ENCODE peak calls at places on chromosomes 11 and 22, in seven cellular contexts. One of them, this sample, is unnamed. For H3K79me2 and H3K4me1, the result is how much of the 10 kb centered on the place peaks cover.

GRCh38 chr11:69642549-69642912 is 1.6 kb downstream of the CCND1 start:
- DNase-seq in astrocyte: no peak
- DNase-seq in K562: peak
- DNase-seq in GM23248: peak
- DNase-seq in fibroblast of lung: no peak
- DNase-seq in neural progenitor cell: peak
- DNase-seq in H9: peak
- DNase-seq in this sample: no peak

GRCh38 chr11:8759634-8760033 is 77.0 kb downstream of the RPL27A start:
- DNase-seq in neural progenitor cell: no peak
- DNase-seq in H9: no peak
- DNase-seq in astrocyte: no peak
- DNase-seq in fibroblast of lung: no peak
- DNase-seq in GM23248: no peak
- DNase-seq in K562: no peak
- DNase-seq in this sample: no peak

GRCh38 chr11:101446726-101447125 is 137.1 kb downstream of the TRPC6 start:
- DNase-seq in neural progenitor cell: no peak
- DNase-seq in fibroblast of lung: no peak
- DNase-seq in GM23248: peak
- DNase-seq in astrocyte: no peak
- DNase-seq in H9: no peak
- DNase-seq in K562: no peak
- DNase-seq in this sample: no peak

GRCh38 chr11:74055938-74056337 is 47.1 kb upstream of the UCP3 start:
- DNase-seq in GM23248: peak
- DNase-seq in astrocyte: peak
- DNase-seq in fibroblast of lung: peak
- DNase-seq in K562: no peak
- DNase-seq in H9: no peak
- DNase-seq in neural progenitor cell: no peak
- DNase-seq in this sample: no peak

GRCh38 chr11:33751878-33752277 is 15.7 kb upstream of the CD59 start:
- DNase-seq in astrocyte: no peak
- DNase-seq in neural progenitor cell: no peak
- DNase-seq in GM23248: no peak
- DNase-seq in K562: no peak
- DNase-seq in H9: no peak
- DNase-seq in fibroblast of lung: no peak
- DNase-seq in this sample: no peak

GRCh38 chr11:223921-224320 is 12.2 kb downstream of the SIRT3 start:
- DNase-seq in fibroblast of lung: no peak
- DNase-seq in GM23248: no peak
- DNase-seq in H9: no peak
- DNase-seq in K562: no peak
- DNase-seq in neural progenitor cell: no peak
- DNase-seq in astrocyte: no peak
- DNase-seq in this sample: no peak

GRCh38 chr11:20873054-20873453 is 203.7 kb downstream of the NELL1 start:
- DNase-seq in GM23248: peak
- DNase-seq in astrocyte: no peak
- DNase-seq in K562: peak
- DNase-seq in neural progenitor cell: peak
- DNase-seq in H9: peak
- DNase-seq in fibroblast of lung: no peak
- DNase-seq in this sample: peak

GRCh38 chr11:93747122-93747521 is 5.7 kb downstream of the C11orf54 start:
- DNase-seq in neural progenitor cell: no peak
- DNase-seq in GM23248: no peak
- DNase-seq in H9: no peak
- DNase-seq in fibroblast of lung: no peak
- DNase-seq in K562: no peak
- DNase-seq in astrocyte: no peak
- DNase-seq in this sample: no peak

GRCh38 chr11:131579932-131580387 is 209.5 kb downstream of the NTM start:
- DNase-seq in GM23248: peak
- DNase-seq in K562: peak
- DNase-seq in H9: peak
- DNase-seq in fibroblast of lung: peak
- DNase-seq in astrocyte: peak
- DNase-seq in neural progenitor cell: peak
- DNase-seq in this sample: peak

GRCh38 chr22:47188337-47189055 is 426.0 kb downstream of the TBC1D22A start:
- DNase-seq in fibroblast of lung: no peak
- DNase-seq in astrocyte: no peak
- DNase-seq in K562: no peak
- DNase-seq in GM23248: no peak
- DNase-seq in H9: peak
- DNase-seq in neural progenitor cell: no peak
- DNase-seq in this sample: no peak

GRCh38 chr11:111001091-111001430 is 244.5 kb upstream of the POU2AF2 start:
- DNase-seq in astrocyte: peak
- DNase-seq in K562: no peak
- DNase-seq in H9: no peak
- DNase-seq in GM23248: peak
- DNase-seq in fibroblast of lung: peak
- DNase-seq in neural progenitor cell: no peak
- DNase-seq in this sample: no peak

GRCh38 chr11:66882540-66882939 is 25.7 kb downstream of the LRFN4 start:
- DNase-seq in H9: no peak
- DNase-seq in K562: no peak
- DNase-seq in neural progenitor cell: no peak
- DNase-seq in GM23248: no peak
- DNase-seq in fibroblast of lung: peak
- DNase-seq in astrocyte: no peak
- DNase-seq in this sample: no peak

GRCh38 chr22:20750461-20751184 is 23.3 kb upstream of the SERPIND1 start:
- DNase-seq in astrocyte: peak
- DNase-seq in neural progenitor cell: no peak
- DNase-seq in fibroblast of lung: peak
- DNase-seq in GM23248: peak
- DNase-seq in H9: no peak
- DNase-seq in K562: no peak
- DNase-seq in this sample: no peak

GRCh38 chr11:47494996-47495855 is 46.3 kb upstream of the RAPSN start:
- DNase-seq in neural progenitor cell: no peak
- DNase-seq in astrocyte: no peak
- DNase-seq in fibroblast of lung: no peak
- DNase-seq in K562: no peak
- DNase-seq in H9: no peak
- DNase-seq in GM23248: peak
- DNase-seq in this sample: no peak

GRCh38 chr11:118845369-118845768 is 38.3 kb upstream of the CXCR5 start:
- DNase-seq in GM23248: peak
- DNase-seq in K562: peak
- DNase-seq in H9: no peak
- DNase-seq in fibroblast of lung: peak
- DNase-seq in neural progenitor cell: no peak
- DNase-seq in astrocyte: peak
- DNase-seq in this sample: no peak

GRCh38 chr22:23163665-23164064 is 16.6 kb upstream of the BCR start:
- DNase-seq in astrocyte: no peak
- DNase-seq in K562: no peak
- DNase-seq in fibroblast of lung: no peak
- DNase-seq in H9: no peak
- DNase-seq in GM23248: peak
- DNase-seq in neural progenitor cell: no peak
- DNase-seq in this sample: no peak

DNA sequence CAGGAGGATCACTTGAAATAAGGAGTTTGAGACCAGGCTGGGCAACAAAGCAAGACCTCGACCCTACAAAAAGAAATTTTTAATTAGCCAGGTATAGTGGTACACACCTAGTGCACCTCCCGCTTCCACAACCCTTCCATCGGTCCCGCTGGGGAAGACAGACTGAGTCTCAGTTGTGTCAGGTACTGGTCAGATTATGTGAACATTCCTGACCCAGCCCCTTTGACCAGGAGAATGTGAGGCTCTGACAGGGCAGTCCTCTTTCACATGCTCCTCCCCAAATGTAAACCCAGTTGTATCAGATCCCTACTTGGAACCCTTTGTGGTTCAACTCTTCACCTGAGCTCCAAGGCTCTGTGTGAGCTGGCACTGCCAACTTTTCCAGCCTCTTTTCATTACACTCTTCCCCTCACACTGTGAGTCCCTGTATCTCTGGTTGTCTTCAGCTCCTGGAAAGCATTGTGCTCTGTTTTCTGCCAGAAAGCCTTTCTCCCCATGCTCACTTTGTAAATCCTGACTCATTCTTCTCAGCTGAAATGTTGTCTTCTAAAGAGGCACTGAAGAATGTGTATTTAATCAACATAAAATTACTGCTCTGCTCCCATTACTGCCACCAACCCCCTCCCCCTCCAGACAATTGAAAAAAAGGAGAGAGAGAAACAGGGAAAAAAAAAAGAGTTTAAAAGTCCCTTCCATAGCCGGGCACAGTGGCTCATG is 2.1 kb upstream of the TTLL12 start:
- DNase-seq in fibroblast of lung: no peak
- DNase-seq in GM23248: no peak
- DNase-seq in H9: no peak
- DNase-seq in neural progenitor cell: no peak
- DNase-seq in astrocyte: no peak
- DNase-seq in K562: no peak
- DNase-seq in this sample: no peak
- H3K79me2 ChIP-seq in fibroblast of lung: under half
- H3K79me2 ChIP-seq in GM23248: under half
- H3K79me2 ChIP-seq in H9: under half
- H3K79me2 ChIP-seq in neural progenitor cell: under half
- H3K79me2 ChIP-seq in astrocyte: under half
- H3K79me2 ChIP-seq in K562: under half
- H3K79me2 ChIP-seq in this sample: under half

DNA sequence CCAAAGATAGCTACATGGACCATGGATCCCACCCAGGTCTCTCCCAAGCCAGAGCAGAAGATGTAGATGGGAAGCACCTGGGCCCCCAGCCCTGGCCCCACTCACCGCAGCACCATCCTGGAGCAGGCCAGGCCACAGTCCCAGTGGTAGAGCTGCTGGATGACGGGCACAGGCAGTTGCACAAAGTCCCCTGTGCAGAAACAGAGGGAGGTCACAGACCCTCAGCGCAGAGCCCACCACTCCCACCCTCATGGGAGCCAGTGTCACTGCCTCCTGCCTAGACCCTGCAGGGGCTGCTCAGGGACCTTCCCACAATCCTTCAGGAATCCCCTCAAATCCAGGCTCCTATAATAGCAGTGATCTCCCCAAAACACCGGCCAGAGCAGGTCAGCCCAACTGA is 6.1 kb downstream of the GUCD1 start:
- DNase-seq in K562: no peak
- DNase-seq in fibroblast of lung: no peak
- DNase-seq in neural progenitor cell: no peak
- DNase-seq in H9: no peak
- DNase-seq in GM23248: no peak
- DNase-seq in astrocyte: no peak
- DNase-seq in this sample: no peak
- H3K4me1 ChIP-seq in K562: under half
- H3K4me1 ChIP-seq in fibroblast of lung: under half
- H3K4me1 ChIP-seq in neural progenitor cell: under half
- H3K4me1 ChIP-seq in H9: under half
- H3K4me1 ChIP-seq in GM23248: under half
- H3K4me1 ChIP-seq in astrocyte: under half
- H3K4me1 ChIP-seq in this sample: under half

GRCh38 chr11:122665882-122666281 is 10.4 kb downstream of the UBASH3B start:
- DNase-seq in astrocyte: no peak
- DNase-seq in K562: no peak
- DNase-seq in fibroblast of lung: peak
- DNase-seq in H9: no peak
- DNase-seq in neural progenitor cell: no peak
- DNase-seq in GM23248: no peak
- DNase-seq in this sample: no peak

GRCh38 chr11:122661182-122661945 is 5.8 kb downstream of the UBASH3B start:
- DNase-seq in H9: no peak
- DNase-seq in K562: no peak
- DNase-seq in GM23248: peak
- DNase-seq in fibroblast of lung: peak
- DNase-seq in astrocyte: peak
- DNase-seq in neural progenitor cell: peak
- DNase-seq in this sample: no peak

GRCh38 chr11:122664188-122664587 is 8.7 kb downstream of the UBASH3B start:
- DNase-seq in fibroblast of lung: no peak
- DNase-seq in H9: no peak
- DNase-seq in GM23248: peak
- DNase-seq in K562: no peak
- DNase-seq in astrocyte: no peak
- DNase-seq in neural progenitor cell: no peak
- DNase-seq in this sample: no peak

GRCh38 chr11:122663056-122663740 is 7.7 kb downstream of the UBASH3B start:
- DNase-seq in GM23248: no peak
- DNase-seq in fibroblast of lung: no peak
- DNase-seq in neural progenitor cell: no peak
- DNase-seq in K562: no peak
- DNase-seq in H9: no peak
- DNase-seq in astrocyte: no peak
- DNase-seq in this sample: no peak

DNA sequence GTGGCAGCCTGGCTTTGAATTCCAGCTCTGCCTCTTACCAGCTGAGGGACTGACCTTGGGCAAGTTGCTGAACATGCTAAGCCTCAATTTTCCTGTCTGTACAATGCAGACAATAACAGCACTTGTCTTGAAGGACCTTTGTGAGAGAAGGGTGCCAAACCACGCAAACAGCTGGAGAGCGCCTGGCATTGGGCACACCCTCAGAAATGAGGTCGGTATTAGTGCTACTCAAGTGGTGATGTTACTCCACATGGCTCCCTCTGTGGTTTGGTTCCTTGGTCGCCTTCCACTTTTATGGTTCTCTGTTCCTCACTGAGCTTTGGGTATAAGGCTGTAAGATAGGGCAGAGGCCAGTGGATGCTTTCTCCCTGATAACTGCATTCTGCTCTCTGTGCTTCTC is 8.2 kb downstream of the UBASH3B start:
- DNase-seq in K562: no peak
- DNase-seq in H9: no peak
- DNase-seq in fibroblast of lung: peak
- DNase-seq in neural progenitor cell: no peak
- DNase-seq in GM23248: peak
- DNase-seq in astrocyte: no peak
- DNase-seq in this sample: no peak
- H3K79me2 ChIP-seq in K562: under half
- H3K79me2 ChIP-seq in H9: under half
- H3K79me2 ChIP-seq in fibroblast of lung: half or more
- H3K79me2 ChIP-seq in neural progenitor cell: under half
- H3K79me2 ChIP-seq in GM23248: half or more
- H3K79me2 ChIP-seq in astrocyte: half or more
- H3K79me2 ChIP-seq in this sample: under half

DNA sequence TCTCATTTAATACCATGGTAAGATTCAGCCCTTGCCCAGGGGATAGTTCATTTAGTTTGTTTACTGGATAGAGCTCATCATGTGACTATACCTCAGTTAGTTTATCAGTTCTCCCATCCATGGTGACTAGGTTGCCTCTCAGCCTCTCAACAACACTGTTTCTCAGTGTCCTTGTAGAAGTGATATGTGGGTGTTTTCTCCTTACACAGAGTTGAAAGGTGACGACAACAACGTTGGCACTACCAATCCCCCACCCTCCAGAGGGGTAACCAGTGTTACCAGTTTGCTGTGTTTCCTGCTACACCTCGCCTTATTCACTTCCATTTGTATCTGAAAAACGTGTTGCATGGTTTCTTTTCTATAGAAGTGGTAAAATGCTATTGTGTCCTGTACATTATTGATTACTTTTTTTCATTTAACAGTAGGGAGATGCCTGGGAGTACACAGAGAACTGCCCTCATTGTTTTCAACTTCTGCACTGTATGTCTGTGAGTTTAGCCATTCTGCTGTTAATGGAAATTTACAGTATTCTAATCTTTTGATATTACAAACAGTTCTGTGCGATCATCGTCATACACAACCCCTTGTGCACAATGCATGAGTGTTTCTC is 11.6 kb downstream of the NEAT1 start:
- DNase-seq in astrocyte: no peak
- DNase-seq in H9: no peak
- DNase-seq in neural progenitor cell: no peak
- DNase-seq in fibroblast of lung: peak
- DNase-seq in GM23248: peak
- DNase-seq in K562: no peak
- DNase-seq in this sample: no peak
- H3K4me1 ChIP-seq in astrocyte: under half
- H3K4me1 ChIP-seq in H9: under half
- H3K4me1 ChIP-seq in neural progenitor cell: under half
- H3K4me1 ChIP-seq in fibroblast of lung: under half
- H3K4me1 ChIP-seq in GM23248: half or more
- H3K4me1 ChIP-seq in K562: under half
- H3K4me1 ChIP-seq in this sample: under half